ENCODE peak calls at places on chromosomes 2 and 18, in five cellular contexts. M is trophoblast cell, O is IMR-90, G is H1, P is H9. D is an unnamed sample. For H3K4me1, the result is how much of the 10 kb centered on the place peaks cover.

GRCh38 chr2:102703748-102704147 is 58.1 kb upstream of the TMEM182 start:
- DNase-seq in O (peak), G (no peak), M (peak), P (no peak), D (peak)

GRCh38 chr2:119228964-119229363 is 5.3 kb downstream of the STEAP3 start:
- DNase-seq in G (no peak), M (no peak), O (no peak), P (no peak), D (no peak)

GRCh38 chr2:101255501-101255900 is 2.8 kb downstream of the CNOT11 start:
- DNase-seq in P (no peak), M (peak), G (no peak), O (peak), D (peak)

GRCh38 chr2:234861841-234862735 is 89.7 kb upstream of the SH3BP4 start:
- DNase-seq in G (no peak), M (no peak), P (no peak), O (no peak), D (no peak)

GRCh38 chr2:101616411-101616810 is 81.1 kb upstream of the MAP4K4 start:
- DNase-seq in M (no peak), G (no peak), O (peak), P (no peak), D (no peak)

GRCh38 chr18:22368066-22368465 is 49.6 kb downstream of the CTAGE1 start:
- DNase-seq in G (no peak), M (no peak), P (no peak), O (no peak), D (no peak)

GRCh38 chr2:108417254-108417653 is 31.8 kb upstream of the GCC2 start:
- DNase-seq in O (no peak), G (no peak), M (peak), P (peak), D (peak)

GRCh38 chr2:161321944-161322343 is 13.7 kb downstream of the PSMD14 start:
- DNase-seq in P (no peak), O (no peak), G (no peak), M (no peak), D (no peak)

GRCh38 chr2:164515030-164515429 is 106.3 kb downstream of the GRB14 start:
- DNase-seq in P (no peak), O (no peak), M (no peak), G (no peak), D (no peak)

GRCh38 chr2:179995735-179996134 is 11.4 kb downstream of the CWC22 start:
- DNase-seq in O (no peak), G (no peak), P (no peak), M (no peak), D (no peak)

GRCh38 chr2:39875914-39876267 is 96.8 kb upstream of the THUMPD2 start:
- DNase-seq in P (no peak), O (peak), G (no peak), M (no peak), D (no peak)

GRCh38 chr2:58110765-58111164 is 64.2 kb downstream of the VRK2 start:
- DNase-seq in M (no peak), G (no peak), P (peak), O (no peak), D (peak)

GRCh38 chr2:84132371-84132770 is 326.7 kb downstream of the SUCLG1 start:
- DNase-seq in G (no peak), P (no peak), O (no peak), M (no peak), D (no peak)

GRCh38 chr18:267688-268552 is at the start of gene THOC1:
- DNase-seq in P (peak), M (peak), G (peak), O (peak), D (peak)
- H3K4ac ChIP-seq in P (no peak), M (peak), G (no peak), O (peak), D (peak)

DNA sequence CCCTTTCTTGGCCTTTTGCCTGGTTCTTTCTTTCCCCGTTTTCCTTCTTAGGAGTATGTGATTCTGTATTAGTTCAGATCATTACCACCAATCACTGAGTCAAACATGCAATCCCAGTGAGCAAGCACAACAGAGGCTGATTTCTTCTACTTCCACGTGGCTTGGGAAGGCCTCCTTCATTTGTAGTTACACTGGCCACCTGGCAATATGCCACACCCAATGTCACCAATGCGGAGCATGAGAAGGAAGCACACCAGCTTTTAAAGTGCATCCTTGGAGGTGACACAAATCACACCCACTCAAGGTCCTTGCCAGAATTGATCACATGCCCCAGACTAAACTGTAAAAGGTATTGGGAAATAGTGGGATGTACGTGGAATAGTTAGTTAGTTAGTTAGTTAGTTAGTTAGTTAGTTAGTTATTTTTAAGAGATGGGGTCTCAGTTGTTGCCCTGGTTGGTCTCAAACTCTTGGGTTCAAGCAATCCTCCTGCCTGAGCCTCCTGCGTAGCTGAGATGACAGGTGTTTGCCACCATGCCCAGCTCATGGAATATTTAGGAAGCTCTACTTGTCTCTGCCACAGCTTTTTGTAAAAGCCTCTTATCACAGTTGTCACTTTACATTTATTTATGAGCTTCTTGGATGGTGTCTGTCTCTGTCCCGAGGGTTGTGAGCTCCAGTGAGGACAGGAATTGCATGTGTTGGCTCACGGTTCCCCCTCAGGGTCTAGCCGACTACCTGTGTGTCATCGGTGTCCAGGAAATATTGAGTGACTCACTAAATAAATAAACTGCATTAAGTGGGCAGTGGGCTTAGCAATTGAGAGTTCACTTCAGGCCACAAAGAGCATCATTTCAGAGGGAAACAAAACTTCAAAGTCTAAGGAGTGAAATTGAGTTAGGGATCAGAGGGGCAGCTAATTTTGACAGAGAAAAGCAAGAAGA is 28.1 kb upstream of the CAB39 start:
- DNase-seq in P (no peak), G (no peak), O (peak), M (no peak), D (no peak)
- H2BK5ac ChIP-seq in P (no peak), G (no peak), O (peak), M (peak), D (no peak)

DNA sequence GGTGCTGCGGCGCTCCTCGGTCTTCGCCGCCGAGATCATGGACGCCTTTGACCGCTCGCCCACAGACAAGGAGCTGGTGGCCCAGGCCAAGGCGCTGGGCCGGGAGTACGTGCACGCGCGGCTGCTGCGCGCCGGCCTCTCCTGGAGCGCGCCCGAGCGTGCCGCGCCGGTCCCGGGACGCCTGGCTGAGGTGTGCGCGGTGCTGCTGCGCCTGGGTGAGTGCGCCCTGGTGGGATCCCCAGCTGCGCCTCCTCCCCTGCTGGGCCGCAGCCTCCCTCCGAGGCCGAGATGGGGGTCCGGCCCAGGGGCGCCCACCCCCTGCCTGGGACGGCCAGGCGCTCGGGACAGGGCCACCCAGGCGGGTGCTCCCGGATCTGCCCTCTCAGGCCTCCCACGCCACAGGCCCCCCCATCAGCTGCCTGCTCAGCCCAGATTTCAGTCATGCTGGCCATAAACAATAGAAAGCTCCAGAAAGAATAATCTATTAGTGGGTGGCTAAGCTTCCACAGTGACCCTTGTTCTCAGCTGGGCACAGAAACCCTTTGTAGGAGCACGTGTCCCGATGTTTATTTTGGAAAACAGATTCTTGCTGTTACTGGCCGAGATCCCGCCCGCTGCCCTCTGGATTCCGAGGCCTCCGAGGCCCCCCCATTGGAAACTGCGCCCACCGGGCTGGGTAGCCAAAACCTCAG is 1.1 kb downstream of the BOK start:
- DNase-seq in P (peak), G (no peak), M (peak), O (peak), D (peak)
- H3K4me1 ChIP-seq in P (under half), G (under half), M (half or more), O (under half), D (under half)

GRCh38 chr2:26730549-26730948 is 33.5 kb upstream of the SLC35F6 start:
- DNase-seq in O (no peak), P (no peak), G (no peak), M (no peak), D (no peak)

GRCh38 chr2:26729311-26729710 is 34.8 kb upstream of the SLC35F6 start:
- DNase-seq in M (no peak), G (no peak), P (no peak), O (no peak), D (no peak)

GRCh38 chr2:26725516-26725810 is 32.9 kb downstream of the KCNK3 start:
- DNase-seq in P (no peak), G (no peak), M (no peak), O (no peak), D (no peak)

GRCh38 chr2:26726229-26726628 is 33.7 kb downstream of the KCNK3 start:
- DNase-seq in M (no peak), O (no peak), P (no peak), G (no peak), D (no peak)

GRCh38 chr2:26727641-26728561 is 35.4 kb downstream of the KCNK3 start:
- DNase-seq in O (no peak), G (no peak), M (peak), P (peak), D (no peak)
- H3K4ac ChIP-seq in O (no peak), G (no peak), M (no peak), P (no peak), D (no peak)

DNA sequence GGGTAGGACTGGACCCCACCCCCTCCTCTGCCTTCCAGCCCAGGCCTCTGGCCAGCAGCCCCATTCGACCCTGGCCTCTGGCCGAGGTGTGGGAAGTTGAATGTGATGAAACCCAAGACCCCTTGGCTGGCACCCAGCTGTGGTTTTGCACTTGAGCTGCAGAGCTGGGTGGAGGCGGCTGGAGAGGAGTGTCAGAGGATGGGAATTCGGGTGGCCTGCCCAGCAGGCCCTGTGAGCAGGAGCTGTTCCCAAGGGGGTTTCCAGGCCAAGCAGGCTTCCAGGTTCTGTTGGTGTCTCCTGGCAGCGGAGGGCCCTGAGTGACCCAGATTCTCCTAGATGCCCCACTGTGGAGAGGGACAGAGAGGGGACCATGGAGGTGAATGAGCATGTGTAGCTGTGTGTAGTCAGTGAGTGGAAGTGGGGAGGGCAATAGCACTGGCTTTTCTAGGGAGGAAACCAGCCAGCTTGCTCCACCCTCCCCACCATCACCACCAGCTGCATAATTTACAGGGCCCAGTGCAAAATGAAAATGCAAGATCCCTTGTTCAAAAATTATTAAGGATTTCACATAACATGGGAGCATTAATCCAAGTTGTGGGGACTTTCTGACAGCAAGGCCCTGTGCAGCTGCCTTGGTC is 172.2 kb upstream of the HAAO start:
- DNase-seq in P (no peak), M (no peak), O (peak), G (no peak), D (no peak)
- H2BK5ac ChIP-seq in P (no peak), M (no peak), O (peak), G (no peak), D (no peak)

GRCh38 chr2:9278439-9278838 is 71.8 kb downstream of the ASAP2 start:
- DNase-seq in G (no peak), M (no peak), P (no peak), O (no peak), D (no peak)
- H3K4me1 ChIP-seq in G (under half), M (under half), P (under half), O (under half), D (under half)

GRCh38 chr2:238097201-238097987 is 2.7 kb upstream of the ESPNL start:
- DNase-seq in O (no peak), P (no peak), G (no peak), M (no peak), D (no peak)
- H3K4ac ChIP-seq in O (no peak), P (no peak), G (peak), M (no peak), D (no peak)